ENCODE peak calls at places on chromosome 10, in five cellular contexts. S, B, J, Q and Y are unnamed samples.

GRCh38 chr10:129345763-129346162 is 121.3 kb upstream of the MGMT start:
- DNase-seq in S (no peak), B (no peak), J (no peak), Q (no peak), Y (no peak)

GRCh38 chr10:60816624-60817023 is 38.3 kb downstream of the CDK1 start:
- DNase-seq in S (peak; percentile 61), B (peak; percentile 68), J (peak; percentile 55), Q (no peak), Y (peak; percentile 64)

GRCh38 chr10:70509376-70509775 is 30.8 kb downstream of the PALD1 start:
- DNase-seq in S (no peak), B (no peak), J (no peak), Q (no peak), Y (no peak)

GRCh38 chr10:33556581-33556980 is 222.1 kb upstream of the NRP1 start:
- DNase-seq in S (no peak), B (no peak), J (no peak), Q (no peak), Y (no peak)

GRCh38 chr10:116147162-116147906 is 125.7 kb downstream of the GFRA1 start:
- DNase-seq in S (no peak), B (no peak), J (no peak), Q (no peak), Y (no peak)

GRCh38 chr10:47295411-47295810 is 4.6 kb upstream of the GDF10 start:
- DNase-seq in S (no peak), B (no peak), J (no peak), Q (no peak), Y (no peak)

GRCh38 chr10:74640134-74640533 is 186.3 kb upstream of the KAT6B start:
- DNase-seq in S (peak; percentile 91), B (no peak), J (no peak), Q (no peak), Y (no peak)

GRCh38 chr10:44390585-44391072 is 5.7 kb upstream of the CXCL12 start:
- DNase-seq in S (no peak), B (no peak), J (no peak), Q (no peak), Y (no peak)

GRCh38 chr10:29438271-29438670 is 149.4 kb downstream of the LYZL1 start:
- DNase-seq in S (no peak), B (no peak), J (no peak), Q (no peak), Y (no peak)